ENCODE peak calls at places on chromosomes 3 and 15, in eight cellular contexts. Q, R, Z, P, A, O, W and K are unnamed samples.

GRCh38 chr15:80798911-80799310 is 19.7 kb downstream of the CEMIP start:
- DNase-seq in Q (no peak), A (no peak), Z (no peak), R (no peak), W (no peak), O (no peak), P (no peak), K (no peak)

GRCh38 chr3:167575000-167575399 is 78.7 kb downstream of the WDR49 start:
- DNase-seq in P (no peak), R (no peak), O (no peak), A (no peak), Q (no peak), Z (no peak), W (no peak), K (no peak)

GRCh38 chr15:68151277-68151676 is 53.9 kb downstream of the CALML4 start:
- DNase-seq in Z (no peak), P (no peak), Q (peak; percentile 46), W (no peak), R (no peak), A (no peak), O (no peak), K (no peak)

GRCh38 chr3:141894524-141895176 is 18.2 kb downstream of the ATP1B3 start:
- DNase-seq in R (no peak), O (peak; percentile 68), W (no peak), Z (no peak), P (no peak), Q (peak; percentile 85), A (no peak), K (no peak)

GRCh38 chr15:26449296-26449695 is 323.6 kb downstream of the GABRB3 start:
- DNase-seq in Q (no peak), A (no peak), R (no peak), W (no peak), O (no peak), Z (no peak), P (no peak), K (no peak)

GRCh38 chr15:63553388-63553791 is 43.8 kb upstream of the FBXL22 start:
- DNase-seq in P (no peak), A (no peak), O (peak; percentile 92), R (no peak), Z (peak; percentile 26), Q (peak; percentile 92), W (no peak), K (no peak)

GRCh38 chr3:66350601-66351000 is 129.8 kb downstream of the SLC25A26 start:
- DNase-seq in Q (no peak), W (no peak), A (no peak), Z (no peak), O (no peak), R (no peak), P (no peak), K (no peak)

GRCh38 chr3:169280010-169280585 is 383.4 kb downstream of the MECOM start:
- DNase-seq in O (no peak), R (no peak), Q (no peak), P (no peak), W (no peak), Z (no peak), A (no peak), K (no peak)